ENCODE peak calls at places on chromosomes 7 and 10, in eight cellular contexts. C is naive B cell, Q is CMK, E is type B pancreatic cell, B is mucosa of gallbladder, V is AG04449, T is ovary, O is NCI-H460. J is an unnamed sample.

GRCh38 chr7:154996101-154996500 is 6.8 kb downstream of the PAXIP1 start:
- DNase-seq in C (no peak), Q (no peak), E (no peak), B (no peak), V (no peak), T (no peak), O (no peak), J (no peak)

GRCh38 chr7:29237483-29237882 is 42.9 kb downstream of the CHN2 start:
- DNase-seq in C (no peak), Q (no peak), E (no peak), B (no peak), V (no peak), T (no peak), O (no peak), J (no peak)

GRCh38 chr7:5422324-5423271 is 1.0 kb downstream of the TNRC18 start:
- DNase-seq in C (peak), Q (no peak), E (no peak), B (no peak), V (no peak), T (peak), O (no peak), J (no peak)

GRCh38 chr10:91709394-91709798 is 76.5 kb upstream of the PPP1R3C start:
- DNase-seq in C (no peak), Q (no peak), E (no peak), B (no peak), V (no peak), T (no peak), O (no peak), J (no peak)

GRCh38 chr7:157816526-157817250 is 479.9 kb downstream of the DNAJB6 start:
- DNase-seq in C (no peak), Q (no peak), E (no peak), B (no peak), V (no peak), T (no peak), O (no peak), J (no peak)

GRCh38 chr7:124764071-124764846 is 1.3 kb downstream of the GPR37 start:
- DNase-seq in C (no peak), Q (no peak), E (no peak), B (no peak), V (no peak), T (no peak), O (no peak), J (no peak)

GRCh38 chr7:100478966-100479660 is at the start of gene TSC22D4:
- DNase-seq in C (peak), Q (peak), E (peak), B (peak), V (peak), T (peak), O (peak), J (peak)

GRCh38 chr7:90345548-90346319 is 782 bp upstream of the GTPBP10 start:
- DNase-seq in C (peak), Q (no peak), E (no peak), B (no peak), V (no peak), T (no peak), O (no peak), J (no peak)

GRCh38 chr7:90625051-90625450 is 28.9 kb downstream of the CDK14 start:
- DNase-seq in C (no peak), Q (no peak), E (no peak), B (no peak), V (no peak), T (no peak), O (no peak), J (no peak)

GRCh38 chr7:30065746-30066145 is 37.5 kb downstream of the PLEKHA8 start:
- DNase-seq in C (no peak), Q (no peak), E (no peak), B (no peak), V (no peak), T (no peak), O (no peak), J (no peak)

GRCh38 chr10:122307669-122308486 is 36.8 kb downstream of the BTBD16 start:
- DNase-seq in C (peak), Q (no peak), E (peak), B (peak), V (peak), T (peak), O (peak), J (no peak)

GRCh38 chr10:2477154-2477553 is 590.2 kb upstream of the PFKP start:
- DNase-seq in C (no peak), Q (no peak), E (no peak), B (no peak), V (no peak), T (no peak), O (no peak), J (no peak)

GRCh38 chr10:118812393-118812740 is 57.6 kb upstream of the CACUL1 start:
- DNase-seq in C (no peak), Q (no peak), E (no peak), B (no peak), V (no peak), T (no peak), O (no peak), J (peak)

GRCh38 chr10:94172332-94172731 is 178.6 kb downstream of the PLCE1 start:
- DNase-seq in C (no peak), Q (no peak), E (no peak), B (no peak), V (no peak), T (no peak), O (no peak), J (no peak)

GRCh38 chr7:45917658-45918057 is 3.4 kb downstream of the IGFBP3 start:
- DNase-seq in C (peak), Q (peak), E (peak), B (peak), V (no peak), T (peak), O (peak), J (peak)

GRCh38 chr7:75734586-75735047 is 4.1 kb downstream of the HIP1 start:
- DNase-seq in C (no peak), Q (no peak), E (no peak), B (no peak), V (no peak), T (no peak), O (no peak), J (no peak)

GRCh38 chr10:126458453-126458852 is 70.2 kb upstream of the ADAM12 start:
- DNase-seq in C (no peak), Q (no peak), E (no peak), B (no peak), V (no peak), T (no peak), O (no peak), J (no peak)

GRCh38 chr10:99844433-99844955 is 62.1 kb downstream of the ABCC2 start:
- DNase-seq in C (no peak), Q (no peak), E (no peak), B (no peak), V (no peak), T (no peak), O (no peak), J (no peak)

GRCh38 chr7:76155938-76156337 is 45.8 kb upstream of the SRRM3 start:
- DNase-seq in C (no peak), Q (no peak), E (no peak), B (peak), V (no peak), T (no peak), O (peak), J (peak)

GRCh38 chr7:16739863-16740622 is 13.5 kb upstream of the TSPAN13 start:
- DNase-seq in C (no peak), Q (no peak), E (no peak), B (peak), V (peak), T (peak), O (peak), J (no peak)

GRCh38 chr7:145909956-145910611 is 206.5 kb upstream of the CNTNAP2 start:
- DNase-seq in C (peak), Q (no peak), E (no peak), B (no peak), V (no peak), T (no peak), O (no peak), J (no peak)

GRCh38 chr10:82390866-82391658 is 516.1 kb downstream of the NRG3 start:
- DNase-seq in C (no peak), Q (no peak), E (no peak), B (no peak), V (no peak), T (no peak), O (no peak), J (no peak)

GRCh38 chr10:129949411-129950335 is 14.4 kb downstream of the EBF3 start:
- DNase-seq in C (no peak), Q (no peak), E (no peak), B (no peak), V (no peak), T (peak), O (no peak), J (peak)

GRCh38 chr10:47321521-47322195 is 596 bp upstream of the GDF2 start:
- DNase-seq in C (no peak), Q (no peak), E (no peak), B (no peak), V (no peak), T (peak), O (no peak), J (no peak)

GRCh38 chr7:143974457-143974856 is 19.8 kb downstream of the OR2F1 start:
- DNase-seq in C (no peak), Q (no peak), E (no peak), B (no peak), V (no peak), T (no peak), O (no peak), J (no peak)

GRCh38 chr7:18762189-18762588 is 266.6 kb downstream of the HDAC9 start:
- DNase-seq in C (no peak), Q (no peak), E (no peak), B (no peak), V (no peak), T (no peak), O (no peak), J (no peak)

GRCh38 chr7:43116451-43116850 is 4.0 kb downstream of the HECW1 start:
- DNase-seq in C (no peak), Q (no peak), E (no peak), B (no peak), V (no peak), T (no peak), O (no peak), J (no peak)